ENCODE peak calls at places on chromosomes 4 and X, in five cellular contexts. A, T, K, U and J are unnamed samples.
A peak's percentile ranks its signal among the peaks of the same experiment; 100 is the strongest.

GRCh38 chr4:186485621-186486062 is 69.7 kb downstream of the MTNR1A start:
- DNase-seq in U (no peak), K (peak; percentile 27), T (no peak), A (peak; percentile 17), J (no peak)

GRCh38 chrX:110142096-110142495 is 139.2 kb downstream of the TMEM164 start:
- DNase-seq in K (no peak), U (peak; percentile 34), T (no peak), A (peak; percentile 27), J (no peak)

GRCh38 chr4:180953572-180953971 is 1289.6 kb upstream of the TENM3 start:
- DNase-seq in K (no peak), U (peak; percentile 9), A (no peak), T (no peak), J (no peak)

GRCh38 chr4:145886871-145887240 is 51.8 kb downstream of the ZNF827 start:
- DNase-seq in K (no peak), U (no peak), T (no peak), A (no peak), J (no peak)

GRCh38 chr4:145613546-145614234 is 5.5 kb upstream of the MMAA start:
- DNase-seq in U (no peak), T (no peak), K (no peak), A (no peak), J (no peak)

GRCh38 chrX:10619311-10620015 is 922 bp downstream of the MID1 start:
- DNase-seq in K (no peak), A (peak; percentile 22), T (no peak), U (peak; percentile 40), J (no peak)

GRCh38 chr4:13364178-13364577 is 120.0 kb downstream of the RAB28 start:
- DNase-seq in K (no peak), U (no peak), T (no peak), A (no peak), J (no peak)

GRCh38 chr4:183171484-183172267 is 72.6 kb downstream of the WWC2 start:
- DNase-seq in A (peak; percentile 35), K (no peak), U (no peak), T (no peak), J (no peak)

GRCh38 chrX:16653424-16653823 is 3.5 kb downstream of the S100G start:
- DNase-seq in A (peak; percentile 28), K (no peak), U (no peak), T (no peak), J (no peak)

GRCh38 chr4:22356996-22357596 is 158.8 kb downstream of the ADGRA3 start:
- DNase-seq in K (no peak), A (peak; percentile 49), U (peak; percentile 68), T (no peak), J (peak; percentile 1)

GRCh38 chr4:36348403-36348938 is 67.1 kb downstream of the DTHD1 start:
- DNase-seq in T (peak; percentile 18), U (no peak), A (no peak), K (no peak), J (no peak)

GRCh38 chr4:150581206-150581605 is 745 bp upstream of the MAB21L2 start:
- DNase-seq in K (no peak), A (no peak), T (no peak), U (no peak), J (no peak)

GRCh38 chr4:167897116-167897515 is 195.2 kb upstream of the ANXA10 start:
- DNase-seq in A (peak; percentile 81), T (no peak), K (peak; percentile 19), U (peak; percentile 84), J (no peak)

GRCh38 chr4:95547708-95548471 is 883 bp downstream of the UNC5C start:
- DNase-seq in U (peak; percentile 33), K (peak; percentile 42), A (peak; percentile 58), T (no peak), J (no peak)

GRCh38 chrX:69088171-69088938 is 76.9 kb downstream of the PJA1 start:
- DNase-seq in T (no peak), K (no peak), U (peak; percentile 32), A (no peak), J (no peak)

GRCh38 chrX:72045552-72046277 is 86.0 kb downstream of the RTL5 start:
- DNase-seq in A (no peak), U (no peak), T (no peak), K (no peak), J (no peak)

GRCh38 chrX:123425904-123426303 is 241.8 kb downstream of the GRIA3 start:
- DNase-seq in T (no peak), U (peak; percentile 76), A (peak; percentile 39), K (no peak), J (no peak)

GRCh38 chr4:15132739-15133138 is 130.5 kb downstream of the CPEB2 start:
- DNase-seq in A (no peak), U (no peak), T (no peak), K (no peak), J (no peak)

GRCh38 chrX:139106111-139106510 is 394.6 kb upstream of the FGF13 start:
- DNase-seq in K (no peak), A (no peak), U (peak; percentile 85), T (no peak), J (no peak)

GRCh38 chr4:74158561-74159396 is 861 bp downstream of the MTHFD2L start:
- DNase-seq in U (peak; percentile 51), T (no peak), K (no peak), A (peak; percentile 62), J (no peak)

GRCh38 chr4:154086247-154086646 is 297.4 kb upstream of the SFRP2 start:
- DNase-seq in K (no peak), A (peak; percentile 30), U (no peak), T (no peak), J (no peak)

GRCh38 chr4:94934864-94935263 is 177.1 kb downstream of the BMPR1B start:
- DNase-seq in U (peak; percentile 16), T (no peak), K (no peak), A (peak; percentile 44), J (no peak)

GRCh38 chr4:13547563-13548041 is 3.3 kb upstream of the NKX3-2 start:
- DNase-seq in A (no peak), K (no peak), T (no peak), U (no peak), J (no peak)

GRCh38 chrX:110001702-110002299 is 1.1 kb upstream of the TMEM164 start:
- DNase-seq in K (no peak), A (no peak), U (no peak), T (no peak), J (no peak)

GRCh38 chr4:81988178-81988577 is 385.6 kb downstream of the HNRNPD start:
- DNase-seq in T (no peak), A (no peak), K (no peak), U (no peak), J (no peak)

GRCh38 chrX:5870238-5870637 is 358.4 kb downstream of the NLGN4X start:
- DNase-seq in T (no peak), U (no peak), K (no peak), A (no peak), J (no peak)

GRCh38 chr4:64121803-64122202 is 287.4 kb downstream of the TECRL start:
- DNase-seq in U (no peak), A (no peak), T (no peak), K (no peak), J (no peak)

GRCh38 chr4:20483416-20483815 is 216.8 kb upstream of the PACRGL start:
- DNase-seq in U (no peak), K (no peak), T (no peak), A (no peak), J (no peak)

GRCh38 chr4:145656156-145656555 is 23.8 kb upstream of the C4orf51 start:
- DNase-seq in T (no peak), K (no peak), U (no peak), A (no peak), J (no peak)

GRCh38 chrX:68048774-68049173 is 384.5 kb downstream of the OPHN1 start:
- DNase-seq in U (no peak), K (no peak), A (no peak), T (no peak), J (no peak)

GRCh38 chr4:176579233-176579632 is 213.5 kb downstream of the VEGFC start:
- DNase-seq in U (no peak), K (no peak), T (no peak), A (no peak), J (no peak)

GRCh38 chrX:118519411-118520205 is 24.0 kb downstream of the DOCK11 start:
- DNase-seq in U (peak; percentile 61), T (no peak), K (no peak), A (peak; percentile 66), J (no peak)

GRCh38 chrX:1537031-1537715 is at the start of gene P2RY8:
- DNase-seq in T (no peak), K (no peak), A (peak; percentile 69), U (no peak), J (peak; percentile 63)